ENCODE peak calls at places on chromosomes 3 and 15, in four cellular contexts. One of them, this sample, is unnamed.

GRCh38 chr3:22089284-22089683 is 338.3 kb upstream of the ZNF385D start:
- DNase-seq in left ventricle myocardium inferior: no peak
- DNase-seq in psoas muscle: no peak
- DNase-seq in heart left ventricle: no peak
- DNase-seq in this sample: no peak

GRCh38 chr15:40445411-40446055 is 4.8 kb downstream of the BAHD1 start:
- DNase-seq in heart left ventricle: no peak
- DNase-seq in left ventricle myocardium inferior: no peak
- DNase-seq in psoas muscle: no peak
- DNase-seq in this sample: no peak

GRCh38 chr15:48696627-48697312 is 51.3 kb upstream of the FBN1 start:
- DNase-seq in heart left ventricle: no peak
- DNase-seq in left ventricle myocardium inferior: no peak
- DNase-seq in psoas muscle: no peak
- DNase-seq in this sample: no peak

GRCh38 chr3:195086885-195087284 is 184.1 kb downstream of the XXYLT1 start:
- DNase-seq in heart left ventricle: peak; percentile 57
- DNase-seq in psoas muscle: peak; percentile 16
- DNase-seq in left ventricle myocardium inferior: peak; percentile 3
- DNase-seq in this sample: no peak

GRCh38 chr3:121730940-121731687 is 18.4 kb downstream of the GOLGB1 start:
- DNase-seq in heart left ventricle: no peak
- DNase-seq in psoas muscle: no peak
- DNase-seq in left ventricle myocardium inferior: no peak
- DNase-seq in this sample: no peak

GRCh38 chr15:68412218-68412617 is 19.7 kb downstream of the ITGA11 start:
- DNase-seq in left ventricle myocardium inferior: no peak
- DNase-seq in psoas muscle: no peak
- DNase-seq in heart left ventricle: no peak
- DNase-seq in this sample: no peak

GRCh38 chr15:28901587-28901980 is 15.8 kb downstream of the APBA2 start:
- DNase-seq in heart left ventricle: no peak
- DNase-seq in left ventricle myocardium inferior: no peak
- DNase-seq in psoas muscle: no peak
- DNase-seq in this sample: no peak

GRCh38 chr3:57757642-57758297 is 1.7 kb downstream of the SLMAP start:
- DNase-seq in left ventricle myocardium inferior: no peak
- DNase-seq in heart left ventricle: no peak
- DNase-seq in psoas muscle: peak; percentile 48
- DNase-seq in this sample: no peak

GRCh38 chr3:136617123-136617700 is 135.0 kb downstream of the STAG1 start:
- DNase-seq in left ventricle myocardium inferior: no peak
- DNase-seq in heart left ventricle: no peak
- DNase-seq in psoas muscle: no peak
- DNase-seq in this sample: no peak

GRCh38 chr15:82044373-82045178 is 1.2 kb downstream of the MEX3B start:
- DNase-seq in left ventricle myocardium inferior: peak; percentile 44
- DNase-seq in psoas muscle: peak; percentile 57
- DNase-seq in heart left ventricle: peak; percentile 72
- DNase-seq in this sample: peak; percentile 46

GRCh38 chr3:185071401-185071800 is 81.5 kb downstream of the C3orf70 start:
- DNase-seq in left ventricle myocardium inferior: no peak
- DNase-seq in psoas muscle: no peak
- DNase-seq in heart left ventricle: no peak
- DNase-seq in this sample: no peak

GRCh38 chr15:77869021-77869895 is 208.3 kb downstream of the TBC1D2B start:
- DNase-seq in left ventricle myocardium inferior: peak; percentile 3
- DNase-seq in psoas muscle: peak; percentile 35
- DNase-seq in heart left ventricle: no peak
- DNase-seq in this sample: no peak

GRCh38 chr15:28111552-28111951 is 12.4 kb upstream of the OCA2 start:
- DNase-seq in left ventricle myocardium inferior: no peak
- DNase-seq in psoas muscle: no peak
- DNase-seq in heart left ventricle: no peak
- DNase-seq in this sample: no peak

GRCh38 chr15:44537728-44538240 is 837 bp downstream of the EIF3J start:
- DNase-seq in psoas muscle: no peak
- DNase-seq in left ventricle myocardium inferior: no peak
- DNase-seq in heart left ventricle: no peak
- DNase-seq in this sample: no peak

GRCh38 chr3:117019082-117019713 is 309.6 kb downstream of the TUSC7 start:
- DNase-seq in heart left ventricle: no peak
- DNase-seq in psoas muscle: no peak
- DNase-seq in left ventricle myocardium inferior: peak; percentile 24
- DNase-seq in this sample: peak; percentile 48

GRCh38 chr3:155202626-155203025 is 90.9 kb downstream of the STRIT1 start:
- DNase-seq in heart left ventricle: no peak
- DNase-seq in psoas muscle: no peak
- DNase-seq in left ventricle myocardium inferior: no peak
- DNase-seq in this sample: no peak

GRCh38 chr3:195757371-195757770 is 36.6 kb downstream of the MUC20 start:
- DNase-seq in left ventricle myocardium inferior: no peak
- DNase-seq in heart left ventricle: no peak
- DNase-seq in psoas muscle: no peak
- DNase-seq in this sample: no peak

GRCh38 chr15:78130466-78131294 is 565 bp downstream of the CIB2 start:
- DNase-seq in heart left ventricle: peak; percentile 68
- DNase-seq in psoas muscle: peak; percentile 61
- DNase-seq in left ventricle myocardium inferior: no peak
- DNase-seq in this sample: no peak

GRCh38 chr15:92077353-92078080 is 224.0 kb downstream of the SLCO3A1 start:
- DNase-seq in psoas muscle: peak; percentile 75
- DNase-seq in heart left ventricle: peak; percentile 77
- DNase-seq in left ventricle myocardium inferior: peak; percentile 63
- DNase-seq in this sample: peak; percentile 83

GRCh38 chr15:62469874-62470688 is 305.0 kb upstream of the C2CD4B start:
- DNase-seq in psoas muscle: peak; percentile 78
- DNase-seq in left ventricle myocardium inferior: peak; percentile 45
- DNase-seq in heart left ventricle: no peak
- DNase-seq in this sample: peak; percentile 40

GRCh38 chr3:12679468-12679867 is 15.6 kb upstream of the RAF1 start:
- DNase-seq in psoas muscle: peak; percentile 81
- DNase-seq in heart left ventricle: no peak
- DNase-seq in left ventricle myocardium inferior: no peak
- DNase-seq in this sample: no peak

GRCh38 chr3:194541483-194541882 is 54.7 kb upstream of the ATP13A3 start:
- DNase-seq in left ventricle myocardium inferior: no peak
- DNase-seq in psoas muscle: no peak
- DNase-seq in heart left ventricle: no peak
- DNase-seq in this sample: no peak

GRCh38 chr3:54356299-54357037 is 234.1 kb downstream of the CACNA2D3 start:
- DNase-seq in heart left ventricle: no peak
- DNase-seq in left ventricle myocardium inferior: peak; percentile 24
- DNase-seq in psoas muscle: peak; percentile 56
- DNase-seq in this sample: peak; percentile 56

GRCh38 chr3:106635271-106635670 is 742.0 kb upstream of the CCDC54 start:
- DNase-seq in left ventricle myocardium inferior: no peak
- DNase-seq in psoas muscle: no peak
- DNase-seq in heart left ventricle: no peak
- DNase-seq in this sample: no peak

GRCh38 chr3:149377408-149378111 is at the start of gene TM4SF1:
- DNase-seq in heart left ventricle: no peak
- DNase-seq in left ventricle myocardium inferior: peak; percentile 68
- DNase-seq in psoas muscle: peak; percentile 70
- DNase-seq in this sample: peak; percentile 87

GRCh38 chr3:43180027-43180426 is 74.1 kb upstream of the POMGNT2 start:
- DNase-seq in psoas muscle: no peak
- DNase-seq in heart left ventricle: no peak
- DNase-seq in left ventricle myocardium inferior: no peak
- DNase-seq in this sample: peak; percentile 32

GRCh38 chr3:41118461-41119385 is 80.6 kb upstream of the CTNNB1 start:
- DNase-seq in left ventricle myocardium inferior: no peak
- DNase-seq in heart left ventricle: no peak
- DNase-seq in psoas muscle: no peak
- DNase-seq in this sample: no peak

GRCh38 chr3:45904931-45905330 is 18.6 kb downstream of the CCR9 start:
- DNase-seq in psoas muscle: no peak
- DNase-seq in heart left ventricle: no peak
- DNase-seq in left ventricle myocardium inferior: no peak
- DNase-seq in this sample: no peak

GRCh38 chr3:113300596-113300995 is 89.2 kb downstream of the BOC start:
- DNase-seq in psoas muscle: no peak
- DNase-seq in heart left ventricle: no peak
- DNase-seq in left ventricle myocardium inferior: no peak
- DNase-seq in this sample: no peak

GRCh38 chr15:89132611-89133242 is 44.5 kb downstream of the ABHD2 start:
- DNase-seq in heart left ventricle: no peak
- DNase-seq in left ventricle myocardium inferior: no peak
- DNase-seq in psoas muscle: no peak
- DNase-seq in this sample: peak; percentile 53

GRCh38 chr3:55621648-55622047 is 134.5 kb upstream of the WNT5A start:
- DNase-seq in left ventricle myocardium inferior: no peak
- DNase-seq in heart left ventricle: no peak
- DNase-seq in psoas muscle: no peak
- DNase-seq in this sample: no peak

GRCh38 chr3:155948476-155948875 is 78.0 kb downstream of the GMPS start:
- DNase-seq in heart left ventricle: no peak
- DNase-seq in left ventricle myocardium inferior: no peak
- DNase-seq in psoas muscle: no peak
- DNase-seq in this sample: no peak

GRCh38 chr3:56801151-56801596 is 575 bp downstream of the ARHGEF3 start:
- DNase-seq in heart left ventricle: no peak
- DNase-seq in psoas muscle: no peak
- DNase-seq in left ventricle myocardium inferior: no peak
- DNase-seq in this sample: no peak

GRCh38 chr15:28994142-28994829 is 108.5 kb downstream of the APBA2 start:
- DNase-seq in left ventricle myocardium inferior: no peak
- DNase-seq in psoas muscle: no peak
- DNase-seq in heart left ventricle: no peak
- DNase-seq in this sample: no peak

GRCh38 chr3:125061170-125061569 is 5.4 kb upstream of the HEG1 start:
- DNase-seq in left ventricle myocardium inferior: peak; percentile 66
- DNase-seq in heart left ventricle: no peak
- DNase-seq in psoas muscle: peak; percentile 64
- DNase-seq in this sample: peak; percentile 36
- H3K4me1 ChIP-seq in left ventricle myocardium inferior: peaks cover 71% of the 10 kb centered on the region
- H3K4me1 ChIP-seq in heart left ventricle: peaks cover 58% of the 10 kb centered on the region
- H3K4me1 ChIP-seq in psoas muscle: peaks cover 47% of the 10 kb centered on the region
- H3K4me1 ChIP-seq in this sample: peaks cover 69% of the 10 kb centered on the region

GRCh38 chr3:31541102-31541501 is 8.4 kb downstream of the STT3B start:
- DNase-seq in left ventricle myocardium inferior: no peak
- DNase-seq in heart left ventricle: no peak
- DNase-seq in psoas muscle: no peak
- DNase-seq in this sample: no peak

GRCh38 chr3:31536417-31536991 is 3.8 kb downstream of the STT3B start:
- DNase-seq in heart left ventricle: no peak
- DNase-seq in left ventricle myocardium inferior: no peak
- DNase-seq in psoas muscle: no peak
- DNase-seq in this sample: no peak

GRCh38 chr3:31543375-31543774 is 10.7 kb downstream of the STT3B start:
- DNase-seq in psoas muscle: no peak
- DNase-seq in heart left ventricle: no peak
- DNase-seq in left ventricle myocardium inferior: no peak
- DNase-seq in this sample: no peak

GRCh38 chr3:31542246-31542645 is 9.5 kb downstream of the STT3B start:
- DNase-seq in heart left ventricle: no peak
- DNase-seq in psoas muscle: no peak
- DNase-seq in left ventricle myocardium inferior: no peak
- DNase-seq in this sample: no peak

GRCh38 chr3:31539275-31539674 is 6.5 kb downstream of the STT3B start:
- DNase-seq in left ventricle myocardium inferior: no peak
- DNase-seq in psoas muscle: no peak
- DNase-seq in heart left ventricle: no peak
- DNase-seq in this sample: no peak
- H3K4me1 ChIP-seq in left ventricle myocardium inferior: peaks cover 75% of the 10 kb centered on the region
- H3K4me1 ChIP-seq in psoas muscle: peaks cover 44% of the 10 kb centered on the region
- H3K4me1 ChIP-seq in heart left ventricle: peaks cover 31% of the 10 kb centered on the region
- H3K4me1 ChIP-seq in this sample: no peaks in the 10 kb centered on the region

DNA sequence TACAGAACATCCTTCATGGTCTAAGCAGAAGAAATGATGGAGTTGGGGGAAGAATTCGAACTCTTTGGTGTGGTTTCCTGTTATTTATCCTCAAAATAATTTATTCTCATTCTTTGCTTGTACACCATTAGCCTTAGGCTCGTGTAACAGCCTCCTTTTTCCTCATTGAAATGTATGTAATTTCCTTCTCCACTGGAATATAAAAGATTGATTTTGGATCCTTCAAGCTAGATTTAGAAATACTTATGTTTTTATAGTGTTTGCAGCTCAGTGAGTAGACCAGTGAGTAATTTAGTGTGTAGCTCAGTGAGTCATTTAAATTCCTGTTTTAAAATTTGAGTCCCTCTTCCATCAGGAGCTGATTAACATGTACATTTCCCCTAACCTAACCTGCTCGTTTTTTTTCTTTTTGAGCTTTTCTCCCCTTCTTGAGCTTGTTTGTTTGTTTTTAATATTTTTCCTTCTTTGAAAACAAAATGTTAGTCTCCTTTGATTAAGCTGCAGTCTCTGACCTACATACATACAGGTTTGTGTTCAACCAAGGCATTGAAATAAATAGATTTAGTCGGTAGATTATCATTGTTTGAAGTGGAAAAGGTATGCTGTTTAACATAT is 5.6 kb downstream of the USP3 start:
- DNase-seq in left ventricle myocardium inferior: no peak
- DNase-seq in heart left ventricle: no peak
- DNase-seq in psoas muscle: no peak
- DNase-seq in this sample: no peak
- H3K4me1 ChIP-seq in left ventricle myocardium inferior: peaks cover 78% of the 10 kb centered on the region
- H3K4me1 ChIP-seq in heart left ventricle: peaks cover 54% of the 10 kb centered on the region
- H3K4me1 ChIP-seq in psoas muscle: peaks cover 71% of the 10 kb centered on the region
- H3K4me1 ChIP-seq in this sample: peaks cover 52% of the 10 kb centered on the region

GRCh38 chr3:49387721-49388120 is 24.1 kb downstream of the RHOA start:
- DNase-seq in psoas muscle: no peak
- DNase-seq in left ventricle myocardium inferior: no peak
- DNase-seq in heart left ventricle: no peak
- DNase-seq in this sample: no peak

GRCh38 chr3:49386056-49386756 is 25.6 kb downstream of the RHOA start:
- DNase-seq in heart left ventricle: no peak
- DNase-seq in left ventricle myocardium inferior: no peak
- DNase-seq in psoas muscle: no peak
- DNase-seq in this sample: no peak

GRCh38 chr3:49389297-49389696 is 22.5 kb downstream of the RHOA start:
- DNase-seq in left ventricle myocardium inferior: no peak
- DNase-seq in psoas muscle: no peak
- DNase-seq in heart left ventricle: no peak
- DNase-seq in this sample: no peak

GRCh38 chr3:49385617-49386016 is 26.2 kb downstream of the RHOA start:
- DNase-seq in heart left ventricle: no peak
- DNase-seq in psoas muscle: no peak
- DNase-seq in left ventricle myocardium inferior: no peak
- DNase-seq in this sample: no peak

DNA sequence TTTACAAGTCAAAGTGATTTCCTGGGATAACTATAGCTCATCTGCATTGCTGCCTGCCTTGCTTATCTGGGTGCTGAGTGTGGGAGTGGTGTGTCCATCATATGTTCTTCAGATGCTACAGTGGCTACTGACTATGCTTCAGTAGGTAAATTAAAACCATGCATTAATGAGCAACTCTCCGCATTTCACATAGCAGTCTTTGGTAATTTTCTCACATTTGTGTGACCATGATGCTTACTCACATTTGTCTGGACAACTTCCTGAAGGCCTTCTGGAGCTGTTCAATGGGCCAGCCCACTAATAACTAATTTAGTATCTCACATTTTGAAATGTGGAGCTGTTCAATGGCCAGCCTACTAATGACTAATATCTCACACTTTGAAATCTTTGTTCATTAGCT is 23.4 kb downstream of the RHOA start:
- DNase-seq in psoas muscle: no peak
- DNase-seq in heart left ventricle: no peak
- DNase-seq in left ventricle myocardium inferior: no peak
- DNase-seq in this sample: no peak
- H3K4me1 ChIP-seq in psoas muscle: peaks cover 64% of the 10 kb centered on the region
- H3K4me1 ChIP-seq in heart left ventricle: peaks cover 33% of the 10 kb centered on the region
- H3K4me1 ChIP-seq in left ventricle myocardium inferior: peaks cover 89% of the 10 kb centered on the region
- H3K4me1 ChIP-seq in this sample: peaks cover 9% of the 10 kb centered on the region

This sample was measured in heart right ventricle.